ENCODE peak calls at places on chromosome 1, in nine cellular contexts. X is ascending aorta, C is cardiac muscle cell, Z is neural progenitor cell, P is RWPE2, R is Panc1, U is fibroblast of lung, S is tibial artery, I is heart left ventricle. J is an unnamed sample. For H3K36me3 and H3K27me3, the result is how much of the 10 kb centered on the place peaks cover.

GRCh38 chr1:41428736-41429640 is 55.5 kb downstream of the EDN2 start:
- DNase-seq in X (no peak), C (no peak), Z (no peak), P (no peak), R (no peak), U (no peak), S (no peak), I (no peak), J (no peak)

GRCh38 chr1:92769856-92770255 is 15.1 kb downstream of the EVI5 start:
- DNase-seq in X (no peak), C (no peak), Z (no peak), P (no peak), R (no peak), U (no peak), S (no peak), I (no peak), J (no peak)

GRCh38 chr1:118254001-118254400 is 69.0 kb upstream of the SPAG17 start:
- DNase-seq in X (no peak), C (no peak), Z (no peak), P (no peak), R (no peak), U (no peak), S (no peak), I (no peak), J (no peak)

GRCh38 chr1:19734056-19734455 is 65.7 kb downstream of the TMCO4 start:
- DNase-seq in X (no peak), C (no peak), Z (no peak), P (no peak), R (no peak), U (no peak), S (no peak), I (no peak), J (no peak)

GRCh38 chr1:231603598-231604275 is 22.9 kb upstream of the DISC1 start:
- DNase-seq in X (no peak), C (peak), Z (peak), P (no peak), R (peak), U (peak), S (no peak), I (no peak), J (peak)

GRCh38 chr1:14516974-14517812 is 81.3 kb upstream of the KAZN start:
- DNase-seq in X (no peak), C (peak), Z (no peak), P (peak), R (no peak), U (peak), S (no peak), I (no peak), J (no peak)

GRCh38 chr1:8276173-8276914 is 41.6 kb upstream of the SLC45A1 start:
- DNase-seq in X (no peak), C (no peak), Z (peak), P (no peak), R (no peak), U (no peak), S (no peak), I (no peak), J (no peak)

GRCh38 chr1:37722181-37723071 is 30.1 kb downstream of the CDCA8 start:
- DNase-seq in X (no peak), C (no peak), Z (no peak), P (no peak), R (no peak), U (no peak), S (no peak), I (no peak), J (no peak)

GRCh38 chr1:16088996-16089395 is 15.5 kb upstream of the FAM131C start:
- DNase-seq in X (no peak), C (peak), Z (no peak), P (no peak), R (no peak), U (peak), S (no peak), I (no peak), J (no peak)

GRCh38 chr1:19710825-19711611 is 46.3 kb downstream of the HTR6 start:
- DNase-seq in X (no peak), C (peak), Z (no peak), P (no peak), R (no peak), U (no peak), S (no peak), I (no peak), J (peak)

DNA sequence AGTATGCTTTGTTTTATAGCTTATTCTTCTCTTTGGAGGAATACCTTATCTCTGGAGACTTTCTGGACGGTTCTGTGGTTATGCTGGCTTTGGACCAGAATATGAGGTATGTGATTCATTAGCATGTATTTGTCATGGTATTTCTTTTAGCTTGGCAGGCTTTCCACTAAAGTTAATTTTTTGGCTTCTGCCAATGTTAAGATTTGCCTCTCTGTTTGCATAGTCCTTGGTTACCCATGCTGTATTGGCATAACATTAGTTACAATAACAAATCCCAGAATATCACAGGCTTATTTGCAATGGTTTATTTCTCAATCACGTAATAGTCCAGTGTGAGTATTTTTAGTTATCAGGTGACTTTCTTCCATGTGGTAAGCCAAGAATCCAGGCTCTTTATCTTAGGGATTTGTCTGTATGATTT is 9.7 kb downstream of the ZMPSTE24 start:
- DNase-seq in X (no peak), C (peak), Z (no peak), P (no peak), R (no peak), U (peak), S (no peak), I (no peak), J (no peak)
- H3K36me3 ChIP-seq in X (under half), C (half or more), Z (under half), P (half or more), R (under half), U (under half), S (under half), I (half or more), J (under half)

DNA sequence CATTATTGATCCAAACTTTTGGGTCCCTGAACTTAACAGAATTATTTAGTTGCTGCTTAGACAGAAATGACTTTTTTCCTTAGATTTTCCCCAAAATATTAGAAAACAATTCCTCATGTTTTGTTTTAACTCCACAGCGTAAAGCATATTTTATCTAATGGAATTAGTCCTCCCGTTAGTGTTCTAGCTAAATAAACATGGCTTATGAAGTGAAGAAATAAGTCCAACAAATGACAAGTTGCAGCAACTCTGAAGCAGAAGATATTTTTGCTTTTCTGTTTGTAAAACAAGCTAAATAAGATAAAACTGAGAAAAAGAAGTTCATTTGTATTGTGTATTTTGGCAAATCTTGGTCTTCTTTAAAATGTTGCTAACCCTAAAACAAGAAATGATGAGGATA is 12.3 kb downstream of the NFIA start:
- DNase-seq in X (no peak), C (no peak), Z (no peak), P (no peak), R (no peak), U (no peak), S (no peak), I (no peak), J (no peak)
- H3K27ac ChIP-seq in X (peak), C (no peak), Z (no peak), P (no peak), R (no peak), U (no peak), S (peak), I (no peak), J (no peak)

GRCh38 chr1:206803221-206803730 is 31.0 kb upstream of the IL10 start:
- DNase-seq in X (peak), C (peak), Z (no peak), P (no peak), R (no peak), U (no peak), S (no peak), I (no peak), J (peak)

GRCh38 chr1:206802401-206802800 is 30.1 kb upstream of the IL10 start:
- DNase-seq in X (no peak), C (no peak), Z (no peak), P (no peak), R (no peak), U (no peak), S (no peak), I (no peak), J (no peak)

GRCh38 chr1:206805357-206805756 is 33.1 kb upstream of the IL10 start:
- DNase-seq in X (no peak), C (no peak), Z (no peak), P (no peak), R (no peak), U (no peak), S (no peak), I (no peak), J (no peak)

GRCh38 chr1:206801467-206801866 is 29.2 kb upstream of the IL10 start:
- DNase-seq in X (no peak), C (no peak), Z (no peak), P (no peak), R (no peak), U (no peak), S (no peak), I (no peak), J (no peak)

GRCh38 chr1:206804156-206804737 is 32.0 kb upstream of the IL10 start:
- DNase-seq in X (no peak), C (no peak), Z (no peak), P (no peak), R (no peak), U (no peak), S (no peak), I (no peak), J (no peak)
- H3K27me3 ChIP-seq in X (under half), C (under half), Z (under half), P (under half), R (under half), U (under half), S (under half), I (under half), J (under half)

DNA sequence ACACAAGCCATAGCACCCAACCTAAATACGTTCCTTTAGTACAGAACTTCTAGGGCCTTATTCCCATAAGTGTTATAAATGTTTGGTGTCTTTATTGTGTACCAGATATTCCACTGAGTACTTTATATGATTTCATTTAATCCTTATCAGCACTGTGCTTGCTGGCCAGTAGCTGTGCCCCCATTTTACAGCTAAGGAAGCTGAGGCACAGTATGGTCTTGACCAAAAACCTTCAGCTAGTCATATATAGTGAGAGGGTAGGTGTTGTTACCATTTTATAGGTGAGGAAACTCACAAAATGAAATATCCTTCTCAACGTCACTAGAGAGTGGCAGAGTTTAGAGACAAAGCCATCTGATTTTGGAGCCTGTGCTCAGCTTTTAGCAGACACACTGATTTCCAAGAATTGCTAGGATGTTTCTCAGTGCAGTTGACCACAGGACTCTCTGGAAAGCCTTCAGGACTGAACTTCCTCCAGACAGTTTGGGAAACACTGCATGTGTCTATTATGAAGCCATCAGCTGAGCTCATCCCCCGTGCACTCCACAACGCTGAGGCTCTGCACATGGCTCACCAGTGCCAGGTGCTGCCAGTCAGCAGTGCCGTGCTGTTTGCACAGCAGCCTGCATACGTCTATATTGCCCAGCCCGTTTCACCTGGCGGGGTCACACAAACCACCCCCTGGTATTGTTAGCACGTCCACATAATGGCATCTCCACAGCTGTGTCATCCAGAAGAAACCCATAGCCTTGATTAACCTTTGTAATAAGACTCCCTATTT is 15.4 kb downstream of the NPPA start:
- DNase-seq in X (no peak), C (no peak), Z (no peak), P (no peak), R (no peak), U (no peak), S (no peak), I (no peak), J (no peak)
- H3K36me3 ChIP-seq in X (half or more), C (half or more), Z (under half), P (half or more), R (under half), U (under half), S (half or more), I (half or more), J (under half)